ENCODE peak calls at places on chromosomes 13 and 19, in ten cellular contexts. One of them, this sample, is unnamed.

GRCh38 chr19:13979224-13979623 is 26.9 kb downstream of the RFX1 start:
- DNase-seq in nucleus accumbens: no peak
- DNase-seq in HS-27A: no peak
- DNase-seq in activated CD4-positive, alpha-beta memory T cell treated with anti-CD3 and anti-CD28 coated beads for 36 hours: no peak
- DNase-seq in psoas muscle: no peak
- DNase-seq in adrenal gland: no peak
- DNase-seq in Daoy: no peak
- DNase-seq in activated CD4-positive, alpha-beta T cell treated with anti-CD3 and anti-CD28 coated beads, Interleukin-2, amount 10 ng/mL, durations not matched to agents 7 days and 5 days: no peak
- DNase-seq in activated T-cell treated with anti-CD3 and anti-CD28 coated beads, Interleukin-2, amount 50 U/mL, for 72 hours: no peak
- DNase-seq in stimulated activated CD8-positive, alpha-beta memory T cell treated with anti-CD3 and anti-CD28 coated beads, Interleukin-2, amount 100 ng/mL, for 48 hours: no peak
- DNase-seq in this sample: no peak

GRCh38 chr19:10517760-10518443 is 655 bp upstream of the S1PR5 start:
- DNase-seq in nucleus accumbens: no peak
- DNase-seq in HS-27A: no peak
- DNase-seq in activated CD4-positive, alpha-beta memory T cell treated with anti-CD3 and anti-CD28 coated beads for 36 hours: no peak
- DNase-seq in psoas muscle: no peak
- DNase-seq in adrenal gland: no peak
- DNase-seq in Daoy: peak
- DNase-seq in activated CD4-positive, alpha-beta T cell treated with anti-CD3 and anti-CD28 coated beads, Interleukin-2, amount 10 ng/mL, durations not matched to agents 7 days and 5 days: no peak
- DNase-seq in activated T-cell treated with anti-CD3 and anti-CD28 coated beads, Interleukin-2, amount 50 U/mL, for 72 hours: no peak
- DNase-seq in stimulated activated CD8-positive, alpha-beta memory T cell treated with anti-CD3 and anti-CD28 coated beads, Interleukin-2, amount 100 ng/mL, for 48 hours: no peak
- DNase-seq in this sample: peak

GRCh38 chr13:95749545-95749944 is 72.6 kb downstream of the DNAJC3 start:
- DNase-seq in nucleus accumbens: no peak
- DNase-seq in HS-27A: no peak
- DNase-seq in activated CD4-positive, alpha-beta memory T cell treated with anti-CD3 and anti-CD28 coated beads for 36 hours: no peak
- DNase-seq in psoas muscle: no peak
- DNase-seq in adrenal gland: no peak
- DNase-seq in Daoy: no peak
- DNase-seq in activated CD4-positive, alpha-beta T cell treated with anti-CD3 and anti-CD28 coated beads, Interleukin-2, amount 10 ng/mL, durations not matched to agents 7 days and 5 days: no peak
- DNase-seq in activated T-cell treated with anti-CD3 and anti-CD28 coated beads, Interleukin-2, amount 50 U/mL, for 72 hours: no peak
- DNase-seq in stimulated activated CD8-positive, alpha-beta memory T cell treated with anti-CD3 and anti-CD28 coated beads, Interleukin-2, amount 100 ng/mL, for 48 hours: no peak
- DNase-seq in this sample: no peak

GRCh38 chr19:35736913-35737886 is 5.1 kb downstream of the IGFLR1 start:
- DNase-seq in nucleus accumbens: no peak
- DNase-seq in HS-27A: no peak
- DNase-seq in activated CD4-positive, alpha-beta memory T cell treated with anti-CD3 and anti-CD28 coated beads for 36 hours: peak
- DNase-seq in psoas muscle: no peak
- DNase-seq in adrenal gland: no peak
- DNase-seq in Daoy: no peak
- DNase-seq in activated CD4-positive, alpha-beta T cell treated with anti-CD3 and anti-CD28 coated beads, Interleukin-2, amount 10 ng/mL, durations not matched to agents 7 days and 5 days: peak
- DNase-seq in activated T-cell treated with anti-CD3 and anti-CD28 coated beads, Interleukin-2, amount 50 U/mL, for 72 hours: no peak
- DNase-seq in stimulated activated CD8-positive, alpha-beta memory T cell treated with anti-CD3 and anti-CD28 coated beads, Interleukin-2, amount 100 ng/mL, for 48 hours: no peak
- DNase-seq in this sample: no peak

GRCh38 chr13:112877496-112877895 is 91.5 kb upstream of the MCF2L start:
- DNase-seq in nucleus accumbens: no peak
- DNase-seq in HS-27A: no peak
- DNase-seq in activated CD4-positive, alpha-beta memory T cell treated with anti-CD3 and anti-CD28 coated beads for 36 hours: no peak
- DNase-seq in psoas muscle: no peak
- DNase-seq in adrenal gland: no peak
- DNase-seq in Daoy: no peak
- DNase-seq in activated CD4-positive, alpha-beta T cell treated with anti-CD3 and anti-CD28 coated beads, Interleukin-2, amount 10 ng/mL, durations not matched to agents 7 days and 5 days: no peak
- DNase-seq in activated T-cell treated with anti-CD3 and anti-CD28 coated beads, Interleukin-2, amount 50 U/mL, for 72 hours: no peak
- DNase-seq in stimulated activated CD8-positive, alpha-beta memory T cell treated with anti-CD3 and anti-CD28 coated beads, Interleukin-2, amount 100 ng/mL, for 48 hours: no peak
- DNase-seq in this sample: no peak

GRCh38 chr19:55066107-55066709 is 3.3 kb upstream of the RDH13 start:
- DNase-seq in nucleus accumbens: no peak
- DNase-seq in HS-27A: no peak
- DNase-seq in activated CD4-positive, alpha-beta memory T cell treated with anti-CD3 and anti-CD28 coated beads for 36 hours: no peak
- DNase-seq in psoas muscle: no peak
- DNase-seq in adrenal gland: no peak
- DNase-seq in Daoy: no peak
- DNase-seq in activated CD4-positive, alpha-beta T cell treated with anti-CD3 and anti-CD28 coated beads, Interleukin-2, amount 10 ng/mL, durations not matched to agents 7 days and 5 days: peak
- DNase-seq in activated T-cell treated with anti-CD3 and anti-CD28 coated beads, Interleukin-2, amount 50 U/mL, for 72 hours: no peak
- DNase-seq in stimulated activated CD8-positive, alpha-beta memory T cell treated with anti-CD3 and anti-CD28 coated beads, Interleukin-2, amount 100 ng/mL, for 48 hours: no peak
- DNase-seq in this sample: peak

GRCh38 chr13:114143806-114144605 is 11.6 kb upstream of the RASA3 start:
- DNase-seq in nucleus accumbens: no peak
- DNase-seq in HS-27A: no peak
- DNase-seq in activated CD4-positive, alpha-beta memory T cell treated with anti-CD3 and anti-CD28 coated beads for 36 hours: peak
- DNase-seq in psoas muscle: no peak
- DNase-seq in adrenal gland: no peak
- DNase-seq in Daoy: peak
- DNase-seq in activated CD4-positive, alpha-beta T cell treated with anti-CD3 and anti-CD28 coated beads, Interleukin-2, amount 10 ng/mL, durations not matched to agents 7 days and 5 days: peak
- DNase-seq in activated T-cell treated with anti-CD3 and anti-CD28 coated beads, Interleukin-2, amount 50 U/mL, for 72 hours: peak
- DNase-seq in stimulated activated CD8-positive, alpha-beta memory T cell treated with anti-CD3 and anti-CD28 coated beads, Interleukin-2, amount 100 ng/mL, for 48 hours: no peak
- DNase-seq in this sample: no peak

GRCh38 chr19:58059003-58059671 is at the start of gene ZNF135:
- DNase-seq in nucleus accumbens: peak
- DNase-seq in HS-27A: no peak
- DNase-seq in activated CD4-positive, alpha-beta memory T cell treated with anti-CD3 and anti-CD28 coated beads for 36 hours: peak
- DNase-seq in psoas muscle: peak
- DNase-seq in adrenal gland: peak
- DNase-seq in Daoy: peak
- DNase-seq in activated CD4-positive, alpha-beta T cell treated with anti-CD3 and anti-CD28 coated beads, Interleukin-2, amount 10 ng/mL, durations not matched to agents 7 days and 5 days: peak
- DNase-seq in activated T-cell treated with anti-CD3 and anti-CD28 coated beads, Interleukin-2, amount 50 U/mL, for 72 hours: peak
- DNase-seq in stimulated activated CD8-positive, alpha-beta memory T cell treated with anti-CD3 and anti-CD28 coated beads, Interleukin-2, amount 100 ng/mL, for 48 hours: peak
- DNase-seq in this sample: peak

GRCh38 chr13:20125129-20125782 is 35.6 kb downstream of the GJA3 start:
- DNase-seq in nucleus accumbens: no peak
- DNase-seq in HS-27A: no peak
- DNase-seq in activated CD4-positive, alpha-beta memory T cell treated with anti-CD3 and anti-CD28 coated beads for 36 hours: no peak
- DNase-seq in psoas muscle: no peak
- DNase-seq in adrenal gland: peak
- DNase-seq in Daoy: peak
- DNase-seq in activated CD4-positive, alpha-beta T cell treated with anti-CD3 and anti-CD28 coated beads, Interleukin-2, amount 10 ng/mL, durations not matched to agents 7 days and 5 days: no peak
- DNase-seq in activated T-cell treated with anti-CD3 and anti-CD28 coated beads, Interleukin-2, amount 50 U/mL, for 72 hours: no peak
- DNase-seq in stimulated activated CD8-positive, alpha-beta memory T cell treated with anti-CD3 and anti-CD28 coated beads, Interleukin-2, amount 100 ng/mL, for 48 hours: no peak
- DNase-seq in this sample: no peak

GRCh38 chr13:107374038-107374437 is 806.1 kb upstream of the ARGLU1 start:
- DNase-seq in nucleus accumbens: no peak
- DNase-seq in HS-27A: no peak
- DNase-seq in activated CD4-positive, alpha-beta memory T cell treated with anti-CD3 and anti-CD28 coated beads for 36 hours: no peak
- DNase-seq in psoas muscle: no peak
- DNase-seq in adrenal gland: no peak
- DNase-seq in Daoy: no peak
- DNase-seq in activated CD4-positive, alpha-beta T cell treated with anti-CD3 and anti-CD28 coated beads, Interleukin-2, amount 10 ng/mL, durations not matched to agents 7 days and 5 days: no peak
- DNase-seq in activated T-cell treated with anti-CD3 and anti-CD28 coated beads, Interleukin-2, amount 50 U/mL, for 72 hours: no peak
- DNase-seq in stimulated activated CD8-positive, alpha-beta memory T cell treated with anti-CD3 and anti-CD28 coated beads, Interleukin-2, amount 100 ng/mL, for 48 hours: no peak
- DNase-seq in this sample: no peak